ENCODE peak calls at places on chromosomes 7 and 10, in nine cellular contexts. One of them, this sample, is unnamed.

GRCh38 chr10:33134011-33134751 is 176.2 kb upstream of the ITGB1 start:
- DNase-seq in hepatocyte: peak
- DNase-seq in PC-3: peak
- DNase-seq in A673: peak
- DNase-seq in body of pancreas: peak
- DNase-seq in heart right ventricle: no peak
- DNase-seq in psoas muscle: peak
- DNase-seq in cardiac muscle cell: no peak
- DNase-seq in Caco-2: no peak
- DNase-seq in this sample: no peak

GRCh38 chr7:50335230-50335794 is 30.8 kb downstream of the IKZF1 start:
- DNase-seq in PC-3: no peak
- DNase-seq in hepatocyte: no peak
- DNase-seq in heart right ventricle: no peak
- DNase-seq in body of pancreas: no peak
- DNase-seq in A673: no peak
- DNase-seq in Caco-2: no peak
- DNase-seq in psoas muscle: no peak
- DNase-seq in cardiac muscle cell: no peak
- DNase-seq in this sample: no peak

GRCh38 chr10:126935263-126935946 is 30.2 kb downstream of the DOCK1 start:
- DNase-seq in body of pancreas: no peak
- DNase-seq in Caco-2: no peak
- DNase-seq in PC-3: peak
- DNase-seq in heart right ventricle: no peak
- DNase-seq in A673: peak
- DNase-seq in psoas muscle: no peak
- DNase-seq in hepatocyte: no peak
- DNase-seq in cardiac muscle cell: no peak
- DNase-seq in this sample: no peak

GRCh38 chr10:86673216-86673826 is 5.0 kb downstream of the LDB3 start:
- DNase-seq in body of pancreas: no peak
- DNase-seq in PC-3: no peak
- DNase-seq in psoas muscle: no peak
- DNase-seq in heart right ventricle: no peak
- DNase-seq in A673: no peak
- DNase-seq in hepatocyte: no peak
- DNase-seq in Caco-2: no peak
- DNase-seq in cardiac muscle cell: no peak
- DNase-seq in this sample: no peak

GRCh38 chr7:6614941-6615737 is at the start of gene ZNF853:
- DNase-seq in cardiac muscle cell: peak
- DNase-seq in Caco-2: peak
- DNase-seq in body of pancreas: no peak
- DNase-seq in hepatocyte: peak
- DNase-seq in psoas muscle: no peak
- DNase-seq in A673: no peak
- DNase-seq in heart right ventricle: no peak
- DNase-seq in PC-3: no peak
- DNase-seq in this sample: no peak

GRCh38 chr7:41346878-41347277 is 356.0 kb downstream of the INHBA start:
- DNase-seq in PC-3: no peak
- DNase-seq in hepatocyte: no peak
- DNase-seq in psoas muscle: no peak
- DNase-seq in cardiac muscle cell: no peak
- DNase-seq in heart right ventricle: no peak
- DNase-seq in Caco-2: no peak
- DNase-seq in A673: no peak
- DNase-seq in body of pancreas: no peak
- DNase-seq in this sample: no peak

GRCh38 chr10:91758303-91759146 is 39.7 kb upstream of the TNKS2 start:
- DNase-seq in A673: peak
- DNase-seq in hepatocyte: peak
- DNase-seq in PC-3: peak
- DNase-seq in cardiac muscle cell: peak
- DNase-seq in body of pancreas: no peak
- DNase-seq in Caco-2: peak
- DNase-seq in heart right ventricle: no peak
- DNase-seq in psoas muscle: no peak
- DNase-seq in this sample: peak

GRCh38 chr10:86821600-86821999 is 65.2 kb downstream of the BMPR1A start:
- DNase-seq in Caco-2: no peak
- DNase-seq in cardiac muscle cell: no peak
- DNase-seq in psoas muscle: no peak
- DNase-seq in heart right ventricle: no peak
- DNase-seq in PC-3: no peak
- DNase-seq in body of pancreas: no peak
- DNase-seq in A673: no peak
- DNase-seq in hepatocyte: no peak
- DNase-seq in this sample: no peak

GRCh38 chr10:110481948-110482347 is 15.8 kb upstream of the DUSP5 start:
- DNase-seq in PC-3: peak
- DNase-seq in psoas muscle: no peak
- DNase-seq in heart right ventricle: no peak
- DNase-seq in Caco-2: no peak
- DNase-seq in A673: no peak
- DNase-seq in cardiac muscle cell: no peak
- DNase-seq in body of pancreas: no peak
- DNase-seq in hepatocyte: no peak
- DNase-seq in this sample: no peak

GRCh38 chr10:34407227-34407626 is 407.9 kb downstream of the PARD3 start:
- DNase-seq in Caco-2: no peak
- DNase-seq in body of pancreas: no peak
- DNase-seq in heart right ventricle: peak
- DNase-seq in A673: peak
- DNase-seq in PC-3: no peak
- DNase-seq in psoas muscle: no peak
- DNase-seq in hepatocyte: no peak
- DNase-seq in cardiac muscle cell: no peak
- DNase-seq in this sample: no peak

GRCh38 chr7:105910172-105910571 is 33.8 kb upstream of the ATXN7L1 start:
- DNase-seq in heart right ventricle: no peak
- DNase-seq in A673: no peak
- DNase-seq in PC-3: no peak
- DNase-seq in hepatocyte: no peak
- DNase-seq in body of pancreas: no peak
- DNase-seq in psoas muscle: no peak
- DNase-seq in Caco-2: no peak
- DNase-seq in cardiac muscle cell: no peak
- DNase-seq in this sample: no peak

GRCh38 chr7:26705567-26705966 is 158.8 kb downstream of the SKAP2 start:
- DNase-seq in hepatocyte: peak
- DNase-seq in cardiac muscle cell: no peak
- DNase-seq in PC-3: peak
- DNase-seq in Caco-2: no peak
- DNase-seq in body of pancreas: no peak
- DNase-seq in psoas muscle: no peak
- DNase-seq in A673: peak
- DNase-seq in heart right ventricle: peak
- DNase-seq in this sample: no peak

GRCh38 chr7:26700893-26701292 is 163.5 kb downstream of the SKAP2 start:
- DNase-seq in body of pancreas: no peak
- DNase-seq in PC-3: no peak
- DNase-seq in psoas muscle: no peak
- DNase-seq in hepatocyte: no peak
- DNase-seq in cardiac muscle cell: no peak
- DNase-seq in A673: no peak
- DNase-seq in Caco-2: no peak
- DNase-seq in heart right ventricle: no peak
- DNase-seq in this sample: no peak

GRCh38 chr7:26699761-26700160 is 164.6 kb downstream of the SKAP2 start:
- DNase-seq in psoas muscle: no peak
- DNase-seq in body of pancreas: no peak
- DNase-seq in hepatocyte: no peak
- DNase-seq in A673: no peak
- DNase-seq in cardiac muscle cell: no peak
- DNase-seq in PC-3: peak
- DNase-seq in Caco-2: no peak
- DNase-seq in heart right ventricle: no peak
- DNase-seq in this sample: no peak

GRCh38 chr7:26704786-26705185 is 159.6 kb downstream of the SKAP2 start:
- DNase-seq in A673: no peak
- DNase-seq in heart right ventricle: no peak
- DNase-seq in cardiac muscle cell: no peak
- DNase-seq in body of pancreas: no peak
- DNase-seq in hepatocyte: no peak
- DNase-seq in PC-3: no peak
- DNase-seq in psoas muscle: no peak
- DNase-seq in Caco-2: no peak
- DNase-seq in this sample: no peak

DNA sequence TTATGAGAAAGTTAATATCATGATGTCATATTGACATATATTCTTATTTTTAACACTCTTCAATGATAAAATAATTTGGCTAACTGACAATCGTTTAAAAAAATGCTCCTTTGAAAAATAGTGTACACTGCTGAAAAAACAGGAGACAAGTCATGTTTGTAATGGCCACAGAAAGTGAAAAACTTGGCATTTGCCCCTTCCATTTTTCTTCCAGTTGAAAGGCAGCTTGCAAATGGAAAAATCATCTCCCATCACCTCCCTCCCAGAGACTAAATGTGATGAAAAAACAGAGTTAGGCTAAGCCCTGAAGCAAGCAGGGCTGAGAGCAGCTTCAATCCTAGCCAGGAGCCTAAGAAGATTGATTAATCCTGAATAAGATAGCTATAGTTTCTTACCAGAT is 160.4 kb downstream of the SKAP2 start:
- DNase-seq in body of pancreas: no peak
- DNase-seq in Caco-2: no peak
- DNase-seq in psoas muscle: no peak
- DNase-seq in hepatocyte: no peak
- DNase-seq in PC-3: no peak
- DNase-seq in heart right ventricle: no peak
- DNase-seq in A673: no peak
- DNase-seq in cardiac muscle cell: no peak
- DNase-seq in this sample: no peak
- H3K4me3 ChIP-seq in body of pancreas: no peak
- H3K4me3 ChIP-seq in Caco-2: no peak
- H3K4me3 ChIP-seq in psoas muscle: no peak
- H3K4me3 ChIP-seq in hepatocyte: no peak
- H3K4me3 ChIP-seq in PC-3: no peak
- H3K4me3 ChIP-seq in heart right ventricle: no peak
- H3K4me3 ChIP-seq in A673: no peak
- H3K4me3 ChIP-seq in cardiac muscle cell: no peak
- H3K4me3 ChIP-seq in this sample: no peak

DNA sequence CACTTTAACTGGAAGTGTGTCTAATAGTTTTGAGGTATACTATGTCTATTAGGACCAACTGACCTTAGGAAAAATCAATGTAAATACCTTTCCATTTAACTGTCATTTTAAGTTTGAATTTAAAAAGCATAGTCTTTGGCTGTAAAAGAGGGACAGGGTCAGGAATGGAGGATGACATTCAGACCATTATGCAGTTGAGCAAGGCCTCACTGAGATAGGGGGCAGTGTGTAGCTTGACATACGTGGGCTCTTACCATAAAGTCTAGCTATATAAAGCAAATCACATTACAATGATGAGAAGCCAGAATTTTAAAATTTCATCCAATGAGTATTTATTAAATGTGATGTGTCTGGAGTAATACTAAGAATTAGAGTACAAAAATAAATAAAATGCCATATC is 17.9 kb downstream of the PALS2 start:
- DNase-seq in psoas muscle: no peak
- DNase-seq in Caco-2: no peak
- DNase-seq in cardiac muscle cell: no peak
- DNase-seq in PC-3: no peak
- DNase-seq in hepatocyte: no peak
- DNase-seq in body of pancreas: no peak
- DNase-seq in A673: no peak
- DNase-seq in heart right ventricle: no peak
- DNase-seq in this sample: no peak
- TF ChIP-seq CTCF in psoas muscle: no peak
- TF ChIP-seq CTCF in Caco-2: no peak
- TF ChIP-seq CTCF in cardiac muscle cell: no peak
- TF ChIP-seq CTCF in PC-3: peak
- TF ChIP-seq CTCF in hepatocyte: no peak
- TF ChIP-seq CTCF in body of pancreas: no peak
- TF ChIP-seq CTCF in A673: peak
- TF ChIP-seq CTCF in heart right ventricle: no peak
- TF ChIP-seq CTCF in this sample: peak

DNA sequence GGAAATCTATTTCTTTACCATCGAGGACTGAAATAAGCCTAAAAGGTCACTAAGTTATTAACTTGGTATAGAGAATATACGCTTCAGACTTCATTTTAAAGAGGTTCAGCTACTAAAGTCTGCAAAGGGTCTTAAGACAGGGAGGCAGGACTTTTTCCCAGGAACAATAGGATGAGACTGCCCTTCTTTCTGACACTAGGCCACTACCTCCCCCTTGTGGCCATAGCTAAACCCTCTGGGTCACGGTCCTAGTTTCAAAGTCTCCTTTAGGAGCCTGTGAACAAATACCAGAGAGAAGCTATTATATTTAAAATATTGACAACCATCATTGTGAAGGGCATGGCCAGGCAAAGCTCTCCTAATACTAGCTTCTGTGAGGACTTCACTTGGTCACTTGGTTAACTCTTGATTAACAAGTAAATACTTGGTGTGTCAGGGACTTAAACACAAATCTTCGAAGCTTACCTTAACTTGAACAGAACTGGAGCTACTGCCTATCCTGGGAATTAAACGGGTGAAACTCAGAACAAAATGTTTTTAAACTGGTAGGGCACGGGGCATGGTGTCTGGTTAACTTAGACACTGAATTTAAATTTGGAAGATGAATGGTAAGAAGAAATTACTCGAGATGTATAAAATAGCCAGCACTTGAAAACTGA is 75.6 kb downstream of the CCDC6 start:
- DNase-seq in psoas muscle: peak
- DNase-seq in PC-3: peak
- DNase-seq in A673: peak
- DNase-seq in hepatocyte: peak
- DNase-seq in body of pancreas: peak
- DNase-seq in heart right ventricle: peak
- DNase-seq in Caco-2: peak
- DNase-seq in cardiac muscle cell: peak
- DNase-seq in this sample: no peak
- H3K4me3 ChIP-seq in psoas muscle: no peak
- H3K4me3 ChIP-seq in PC-3: no peak
- H3K4me3 ChIP-seq in A673: no peak
- H3K4me3 ChIP-seq in hepatocyte: no peak
- H3K4me3 ChIP-seq in body of pancreas: no peak
- H3K4me3 ChIP-seq in heart right ventricle: no peak
- H3K4me3 ChIP-seq in Caco-2: no peak
- H3K4me3 ChIP-seq in cardiac muscle cell: no peak
- H3K4me3 ChIP-seq in this sample: no peak

DNA sequence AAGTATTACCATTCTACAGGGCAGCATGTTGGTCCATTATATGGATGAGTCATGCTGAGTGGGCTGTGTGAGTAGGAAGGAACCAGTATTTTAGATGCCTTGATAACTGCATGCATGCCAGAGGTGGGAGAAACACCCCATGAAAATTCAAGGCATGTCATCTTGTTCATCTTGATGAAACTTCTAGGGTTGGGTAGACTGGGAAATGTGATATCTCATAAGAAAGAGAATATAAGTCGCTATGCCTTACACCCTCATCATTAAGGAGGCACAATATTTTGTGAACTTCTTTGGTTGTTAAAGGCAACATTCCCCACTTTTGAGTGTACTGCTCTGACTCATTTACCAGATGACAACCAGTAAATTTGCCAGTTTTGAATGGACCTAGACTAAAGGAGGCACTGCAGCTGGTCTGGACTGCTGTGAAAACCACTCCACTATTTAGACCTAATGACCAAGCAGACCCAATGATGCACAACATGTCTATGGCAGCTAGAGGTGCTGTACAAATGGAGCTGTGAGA is 48.0 kb downstream of the ZNF365 start:
- DNase-seq in Caco-2: no peak
- DNase-seq in PC-3: peak
- DNase-seq in heart right ventricle: no peak
- DNase-seq in A673: no peak
- DNase-seq in hepatocyte: no peak
- DNase-seq in body of pancreas: no peak
- DNase-seq in cardiac muscle cell: no peak
- DNase-seq in psoas muscle: no peak
- DNase-seq in this sample: no peak
- TF ChIP-seq CTCF in Caco-2: no peak
- TF ChIP-seq CTCF in PC-3: peak
- TF ChIP-seq CTCF in heart right ventricle: no peak
- TF ChIP-seq CTCF in A673: no peak
- TF ChIP-seq CTCF in hepatocyte: no peak
- TF ChIP-seq CTCF in body of pancreas: no peak
- TF ChIP-seq CTCF in cardiac muscle cell: no peak
- TF ChIP-seq CTCF in psoas muscle: no peak
- TF ChIP-seq CTCF in this sample: no peak